ENCODE peak calls at places on chromosomes 6 and 20, in five cellular contexts. One of them, this sample, is unnamed.

GRCh38 chr6:43101497-43101896 is 25.4 kb downstream of the PTK7 start:
- DNase-seq in GM06990: no peak
- DNase-seq in ovary: no peak
- DNase-seq in HCT116: no peak
- DNase-seq in GM23248: no peak
- DNase-seq in this sample: no peak

GRCh38 chr6:156406688-156407087 is 370.5 kb upstream of the ARID1B start:
- DNase-seq in GM06990: no peak
- DNase-seq in ovary: no peak
- DNase-seq in HCT116: no peak
- DNase-seq in GM23248: no peak
- DNase-seq in this sample: no peak

GRCh38 chr6:50785921-50786320 is 32.8 kb upstream of the TFAP2B start:
- DNase-seq in GM06990: no peak
- DNase-seq in ovary: no peak
- DNase-seq in HCT116: no peak
- DNase-seq in GM23248: no peak
- DNase-seq in this sample: no peak

GRCh38 chr6:160015778-160016684 is 47.1 kb downstream of the IGF2R start:
- DNase-seq in GM06990: no peak
- DNase-seq in ovary: no peak
- DNase-seq in HCT116: no peak
- DNase-seq in GM23248: no peak
- DNase-seq in this sample: no peak

GRCh38 chr20:8306916-8307315 is 174.8 kb downstream of the PLCB1 start:
- DNase-seq in GM06990: no peak
- DNase-seq in ovary: no peak
- DNase-seq in HCT116: no peak
- DNase-seq in GM23248: no peak
- DNase-seq in this sample: no peak

GRCh38 chr6:144377586-144377985 is 92.5 kb downstream of the UTRN start:
- DNase-seq in GM06990: no peak
- DNase-seq in ovary: no peak
- DNase-seq in HCT116: no peak
- DNase-seq in GM23248: peak; percentile 80
- DNase-seq in this sample: no peak

GRCh38 chr20:63980317-63980805 is 571 bp upstream of the PRPF6 start:
- DNase-seq in GM06990: no peak
- DNase-seq in ovary: no peak
- DNase-seq in HCT116: no peak
- DNase-seq in GM23248: no peak
- DNase-seq in this sample: no peak

GRCh38 chr6:64290867-64291266 is 655.3 kb downstream of the PHF3 start:
- DNase-seq in GM06990: no peak
- DNase-seq in ovary: no peak
- DNase-seq in HCT116: no peak
- DNase-seq in GM23248: no peak
- DNase-seq in this sample: no peak

GRCh38 chr20:43507150-43508080 is at the start of gene L3MBTL1:
- DNase-seq in GM06990: peak; percentile 42
- DNase-seq in ovary: peak; percentile 44
- DNase-seq in HCT116: peak; percentile 33
- DNase-seq in GM23248: peak; percentile 49
- DNase-seq in this sample: peak; percentile 74

GRCh38 chr6:53931086-53931485 is 136.3 kb downstream of the LRRC1 start:
- DNase-seq in GM06990: no peak
- DNase-seq in ovary: no peak
- DNase-seq in HCT116: no peak
- DNase-seq in GM23248: no peak
- DNase-seq in this sample: no peak

GRCh38 chr6:13787146-13787545 is 27.2 kb downstream of the MCUR1 start:
- DNase-seq in GM06990: no peak
- DNase-seq in ovary: no peak
- DNase-seq in HCT116: no peak
- DNase-seq in GM23248: peak; percentile 67
- DNase-seq in this sample: no peak

GRCh38 chr20:58711266-58712051 is 18.9 kb downstream of the NPEPL1 start:
- DNase-seq in GM06990: no peak
- DNase-seq in ovary: no peak
- DNase-seq in HCT116: no peak
- DNase-seq in GM23248: no peak
- DNase-seq in this sample: no peak

GRCh38 chr6:10579803-10580202 is 58.7 kb downstream of the GCNT2 start:
- DNase-seq in GM06990: no peak
- DNase-seq in ovary: no peak
- DNase-seq in HCT116: no peak
- DNase-seq in GM23248: no peak
- DNase-seq in this sample: no peak

GRCh38 chr20:22921595-22922421 is 113.3 kb upstream of the SSTR4 start:
- DNase-seq in GM06990: no peak
- DNase-seq in ovary: no peak
- DNase-seq in HCT116: no peak
- DNase-seq in GM23248: peak; percentile 75
- DNase-seq in this sample: no peak

GRCh38 chr20:62368629-62369507 is 1.8 kb upstream of the LAMA5 start:
- DNase-seq in GM06990: no peak
- DNase-seq in ovary: no peak
- DNase-seq in HCT116: no peak
- DNase-seq in GM23248: peak; percentile 71
- DNase-seq in this sample: peak; percentile 80

GRCh38 chr20:12925214-12925755 is 83.5 kb upstream of the SPTLC3 start:
- DNase-seq in GM06990: peak; percentile 1
- DNase-seq in ovary: peak; percentile 43
- DNase-seq in HCT116: peak; percentile 19
- DNase-seq in GM23248: peak; percentile 92
- DNase-seq in this sample: peak; percentile 59

GRCh38 chr6:6772751-6773150 is 184.2 kb downstream of the LY86 start:
- DNase-seq in GM06990: no peak
- DNase-seq in ovary: no peak
- DNase-seq in HCT116: no peak
- DNase-seq in GM23248: no peak
- DNase-seq in this sample: peak; percentile 50

GRCh38 chr6:12011276-12012112 is 618 bp upstream of the HIVEP1 start:
- DNase-seq in GM06990: peak; percentile 97
- DNase-seq in ovary: peak; percentile 96
- DNase-seq in HCT116: peak; percentile 91
- DNase-seq in GM23248: peak; percentile 99
- DNase-seq in this sample: peak; percentile 99

GRCh38 chr6:53803081-53803860 is 8.5 kb downstream of the LRRC1 start:
- DNase-seq in GM06990: no peak
- DNase-seq in ovary: no peak
- DNase-seq in HCT116: no peak
- DNase-seq in GM23248: no peak
- DNase-seq in this sample: no peak

GRCh38 chr6:36860126-36860525 is 14.5 kb downstream of the PPIL1 start:
- DNase-seq in GM06990: no peak
- DNase-seq in ovary: no peak
- DNase-seq in HCT116: no peak
- DNase-seq in GM23248: no peak
- DNase-seq in this sample: peak; percentile 75

GRCh38 chr20:17287503-17287902 is 60.7 kb downstream of the PCSK2 start:
- DNase-seq in GM06990: no peak
- DNase-seq in ovary: no peak
- DNase-seq in HCT116: no peak
- DNase-seq in GM23248: no peak
- DNase-seq in this sample: no peak

GRCh38 chr20:58719971-58720371 is 27.4 kb downstream of the NPEPL1 start:
- DNase-seq in GM06990: no peak
- DNase-seq in ovary: peak; percentile 6
- DNase-seq in HCT116: no peak
- DNase-seq in GM23248: no peak
- DNase-seq in this sample: no peak

GRCh38 chr6:36329798-36330291 is 6.8 kb downstream of the BNIP5 start:
- DNase-seq in GM06990: no peak
- DNase-seq in ovary: no peak
- DNase-seq in HCT116: no peak
- DNase-seq in GM23248: no peak
- DNase-seq in this sample: peak; percentile 64

GRCh38 chr6:44000164-44000842 is 126.9 kb downstream of the MRPL14 start:
- DNase-seq in GM06990: peak; percentile 84
- DNase-seq in ovary: peak; percentile 14
- DNase-seq in HCT116: peak; percentile 65
- DNase-seq in GM23248: no peak
- DNase-seq in this sample: no peak

GRCh38 chr20:57772349-57772964 is 62.6 kb upstream of the PMEPA1 start:
- DNase-seq in GM06990: no peak
- DNase-seq in ovary: no peak
- DNase-seq in HCT116: no peak
- DNase-seq in GM23248: peak; percentile 83
- DNase-seq in this sample: no peak

GRCh38 chr6:63353282-63353630 is 33.5 kb upstream of the LGSN start:
- DNase-seq in GM06990: no peak
- DNase-seq in ovary: no peak
- DNase-seq in HCT116: no peak
- DNase-seq in GM23248: no peak
- DNase-seq in this sample: no peak

GRCh38 chr20:62355527-62356142 is 11.5 kb downstream of the LAMA5 start:
- DNase-seq in GM06990: no peak
- DNase-seq in ovary: peak; percentile 61
- DNase-seq in HCT116: no peak
- DNase-seq in GM23248: peak; percentile 71
- DNase-seq in this sample: peak; percentile 53

GRCh38 chr6:43856005-43856765 is 86.2 kb downstream of the VEGFA start:
- DNase-seq in GM06990: no peak
- DNase-seq in ovary: no peak
- DNase-seq in HCT116: peak; percentile 21
- DNase-seq in GM23248: peak; percentile 26
- DNase-seq in this sample: peak; percentile 75

GRCh38 chr6:33959661-33960344 is 156.0 kb upstream of the MLN start:
- DNase-seq in GM06990: no peak
- DNase-seq in ovary: no peak
- DNase-seq in HCT116: no peak
- DNase-seq in GM23248: no peak
- DNase-seq in this sample: no peak

GRCh38 chr6:156449128-156449527 is 328.1 kb upstream of the ARID1B start:
- DNase-seq in GM06990: no peak
- DNase-seq in ovary: no peak
- DNase-seq in HCT116: no peak
- DNase-seq in GM23248: no peak
- DNase-seq in this sample: peak; percentile 74

GRCh38 chr6:17455919-17456318 is 62.5 kb downstream of the CAP2 start:
- DNase-seq in GM06990: no peak
- DNase-seq in ovary: no peak
- DNase-seq in HCT116: no peak
- DNase-seq in GM23248: no peak
- DNase-seq in this sample: no peak
- H3K36me3 ChIP-seq in GM06990: no peaks in the 10 kb centered on the region
- H3K36me3 ChIP-seq in ovary: no peaks in the 10 kb centered on the region
- H3K36me3 ChIP-seq in HCT116: no peaks in the 10 kb centered on the region
- H3K36me3 ChIP-seq in GM23248: no peaks in the 10 kb centered on the region
- H3K36me3 ChIP-seq in this sample: no peaks in the 10 kb centered on the region

DNA sequence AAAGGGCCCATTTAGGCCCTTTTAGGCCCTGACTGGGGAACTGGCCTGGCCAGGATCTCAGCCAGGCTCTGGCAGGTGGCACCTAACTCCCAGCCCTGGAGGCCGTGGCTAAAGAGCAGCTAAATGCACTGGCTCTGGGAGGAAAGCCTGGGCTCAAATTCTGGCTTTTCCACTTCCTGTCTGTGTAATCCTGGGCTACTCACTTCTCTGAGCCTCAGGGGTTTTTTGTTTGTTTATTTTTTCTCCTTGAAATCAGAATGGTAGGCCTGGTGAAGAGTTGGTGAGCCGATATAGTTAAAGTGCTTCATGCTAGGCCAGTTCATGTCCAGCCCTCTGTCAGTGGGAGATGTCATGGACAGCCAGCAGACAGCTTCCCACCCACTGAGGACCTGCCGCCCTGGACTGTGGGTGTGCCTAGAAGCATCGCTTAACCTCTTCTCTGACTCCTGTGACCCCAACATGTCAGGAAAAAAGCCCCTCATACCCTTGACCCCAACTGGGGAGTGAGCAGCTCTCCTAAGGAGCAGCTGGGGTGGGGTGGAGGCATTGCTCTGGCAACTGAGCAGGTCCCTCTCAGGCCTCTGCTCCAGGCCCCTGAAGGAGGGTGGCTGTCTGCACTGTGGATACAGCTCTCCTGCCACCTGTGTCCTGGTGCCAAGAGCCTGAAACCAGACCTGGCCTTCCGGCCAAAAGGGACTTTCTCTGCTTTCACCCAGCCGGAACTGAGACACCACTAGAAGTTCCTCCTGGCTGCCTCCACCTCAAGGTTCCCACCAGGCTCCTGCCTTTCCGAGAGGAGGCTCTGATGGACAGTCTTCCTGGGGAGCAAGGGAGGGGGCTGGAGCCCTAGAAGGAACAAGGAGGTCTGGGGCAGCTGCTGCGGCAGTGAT is 57.2 kb upstream of the MYL9 start:
- DNase-seq in GM06990: peak; percentile 45
- DNase-seq in ovary: no peak
- DNase-seq in HCT116: no peak
- DNase-seq in GM23248: peak; percentile 73
- DNase-seq in this sample: peak; percentile 94
- H3K36me3 ChIP-seq in GM06990: no peaks in the 10 kb centered on the region
- H3K36me3 ChIP-seq in ovary: no peaks in the 10 kb centered on the region
- H3K36me3 ChIP-seq in HCT116: no peaks in the 10 kb centered on the region
- H3K36me3 ChIP-seq in GM23248: no peaks in the 10 kb centered on the region
- H3K36me3 ChIP-seq in this sample: no peaks in the 10 kb centered on the region

GRCh38 chr6:87543836-87544735 is 45.7 kb downstream of the RARS2 start:
- DNase-seq in GM06990: no peak
- DNase-seq in ovary: no peak
- DNase-seq in HCT116: no peak
- DNase-seq in GM23248: no peak
- DNase-seq in this sample: no peak
- H3K36me3 ChIP-seq in GM06990: peaks cover 2% of the 10 kb centered on the region
- H3K36me3 ChIP-seq in ovary: no peaks in the 10 kb centered on the region
- H3K36me3 ChIP-seq in HCT116: peaks cover 3% of the 10 kb centered on the region
- H3K36me3 ChIP-seq in GM23248: peaks cover 75% of the 10 kb centered on the region
- H3K36me3 ChIP-seq in this sample: peaks cover 7% of the 10 kb centered on the region

GRCh38 chr20:20492521-20493334 is 124.8 kb downstream of the INSM1 start:
- DNase-seq in GM06990: no peak
- DNase-seq in ovary: no peak
- DNase-seq in HCT116: no peak
- DNase-seq in GM23248: no peak
- DNase-seq in this sample: no peak

GRCh38 chr20:20491110-20491783 is 123.3 kb downstream of the INSM1 start:
- DNase-seq in GM06990: no peak
- DNase-seq in ovary: no peak
- DNase-seq in HCT116: no peak
- DNase-seq in GM23248: peak; percentile 84
- DNase-seq in this sample: no peak

GRCh38 chr20:20491784-20492145 is 123.9 kb downstream of the INSM1 start:
- DNase-seq in GM06990: no peak
- DNase-seq in ovary: no peak
- DNase-seq in HCT116: no peak
- DNase-seq in GM23248: no peak
- DNase-seq in this sample: no peak

GRCh38 chr20:20495719-20496474 is 128.0 kb downstream of the INSM1 start:
- DNase-seq in GM06990: no peak
- DNase-seq in ovary: no peak
- DNase-seq in HCT116: no peak
- DNase-seq in GM23248: no peak
- DNase-seq in this sample: no peak

GRCh38 chr20:20493701-20494100 is 125.8 kb downstream of the INSM1 start:
- DNase-seq in GM06990: no peak
- DNase-seq in ovary: no peak
- DNase-seq in HCT116: no peak
- DNase-seq in GM23248: no peak
- DNase-seq in this sample: no peak
- H3K36me3 ChIP-seq in GM06990: no peaks in the 10 kb centered on the region
- H3K36me3 ChIP-seq in ovary: no peaks in the 10 kb centered on the region
- H3K36me3 ChIP-seq in HCT116: no peaks in the 10 kb centered on the region
- H3K36me3 ChIP-seq in GM23248: no peaks in the 10 kb centered on the region
- H3K36me3 ChIP-seq in this sample: peaks cover 18% of the 10 kb centered on the region

This sample was measured in thyroid gland.